ENCODE peak calls at places on chromosomes 7 and 10, in five cellular contexts. One of them, this sample, is unnamed. For H3K9me3, the result is how much of the 10 kb centered on the place peaks cover.

GRCh38 chr7:15839415-15840100 is 153.1 kb upstream of the MEOX2 start:
- DNase-seq in spleen: no peak
- DNase-seq in uterus: peak
- DNase-seq in hepatocyte: peak
- DNase-seq in fibroblast of lung: no peak
- DNase-seq in this sample: no peak

GRCh38 chr7:6160191-6160623 is 112.2 kb downstream of the CYTH3 start:
- DNase-seq in spleen: no peak
- DNase-seq in uterus: peak
- DNase-seq in hepatocyte: peak
- DNase-seq in fibroblast of lung: peak
- DNase-seq in this sample: peak

GRCh38 chr7:103981003-103981423 is 8.4 kb downstream of the RELN start:
- DNase-seq in spleen: no peak
- DNase-seq in uterus: no peak
- DNase-seq in hepatocyte: no peak
- DNase-seq in fibroblast of lung: no peak
- DNase-seq in this sample: no peak

GRCh38 chr7:133480868-133481267 is 228.0 kb downstream of the EXOC4 start:
- DNase-seq in spleen: no peak
- DNase-seq in uterus: no peak
- DNase-seq in hepatocyte: no peak
- DNase-seq in fibroblast of lung: no peak
- DNase-seq in this sample: no peak

GRCh38 chr10:27743736-27744477 is 1.7 kb downstream of the MKX start:
- DNase-seq in spleen: no peak
- DNase-seq in uterus: peak
- DNase-seq in hepatocyte: peak
- DNase-seq in fibroblast of lung: no peak
- DNase-seq in this sample: peak

GRCh38 chr7:56046728-56047445 is 4.4 kb downstream of the PSPH start:
- DNase-seq in spleen: no peak
- DNase-seq in uterus: no peak
- DNase-seq in hepatocyte: peak
- DNase-seq in fibroblast of lung: peak
- DNase-seq in this sample: peak

GRCh38 chr7:102321351-102322201 is 34.7 kb downstream of the SPDYE6 start:
- DNase-seq in spleen: peak
- DNase-seq in uterus: no peak
- DNase-seq in hepatocyte: peak
- DNase-seq in fibroblast of lung: no peak
- DNase-seq in this sample: peak

GRCh38 chr7:47819054-47819920 is 129.0 kb downstream of the PKD1L1 start:
- DNase-seq in spleen: no peak
- DNase-seq in uterus: peak
- DNase-seq in hepatocyte: peak
- DNase-seq in fibroblast of lung: peak
- DNase-seq in this sample: peak

GRCh38 chr7:130719550-130719949 is 14.5 kb downstream of the KLF14 start:
- DNase-seq in spleen: no peak
- DNase-seq in uterus: no peak
- DNase-seq in hepatocyte: no peak
- DNase-seq in fibroblast of lung: peak
- DNase-seq in this sample: no peak

GRCh38 chr10:74949843-74950765 is 123.7 kb downstream of the KAT6B start:
- DNase-seq in spleen: no peak
- DNase-seq in uterus: no peak
- DNase-seq in hepatocyte: no peak
- DNase-seq in fibroblast of lung: no peak
- DNase-seq in this sample: no peak

GRCh38 chr10:113058175-113058961 is 108.3 kb downstream of the TCF7L2 start:
- DNase-seq in spleen: no peak
- DNase-seq in uterus: peak
- DNase-seq in hepatocyte: peak
- DNase-seq in fibroblast of lung: peak
- DNase-seq in this sample: no peak

GRCh38 chr10:67115972-67116371 is 190.1 kb downstream of the LRRTM3 start:
- DNase-seq in spleen: no peak
- DNase-seq in uterus: no peak
- DNase-seq in hepatocyte: no peak
- DNase-seq in fibroblast of lung: peak
- DNase-seq in this sample: no peak

GRCh38 chr7:22729180-22729579 is 2.2 kb downstream of the IL6 start:
- DNase-seq in spleen: no peak
- DNase-seq in uterus: no peak
- DNase-seq in hepatocyte: no peak
- DNase-seq in fibroblast of lung: peak
- DNase-seq in this sample: no peak

GRCh38 chr10:17673517-17674051 is 29.6 kb downstream of the STAM start:
- DNase-seq in spleen: no peak
- DNase-seq in uterus: no peak
- DNase-seq in hepatocyte: peak
- DNase-seq in fibroblast of lung: peak
- DNase-seq in this sample: peak

GRCh38 chr10:115355162-115355760 is 262.1 kb downstream of the ATRNL1 start:
- DNase-seq in spleen: no peak
- DNase-seq in uterus: peak
- DNase-seq in hepatocyte: peak
- DNase-seq in fibroblast of lung: peak
- DNase-seq in this sample: peak

GRCh38 chr10:13684252-13684791 is 97.6 kb downstream of the PRPF18 start:
- DNase-seq in spleen: peak
- DNase-seq in uterus: peak
- DNase-seq in hepatocyte: no peak
- DNase-seq in fibroblast of lung: peak
- DNase-seq in this sample: no peak

GRCh38 chr7:83655951-83656556 is 7.1 kb upstream of the SEMA3E start:
- DNase-seq in spleen: no peak
- DNase-seq in uterus: no peak
- DNase-seq in hepatocyte: peak
- DNase-seq in fibroblast of lung: peak
- DNase-seq in this sample: no peak

GRCh38 chr7:137903382-137904169 is 56.8 kb upstream of the DGKI start:
- DNase-seq in spleen: peak
- DNase-seq in uterus: peak
- DNase-seq in hepatocyte: peak
- DNase-seq in fibroblast of lung: peak
- DNase-seq in this sample: peak

GRCh38 chr10:120172371-120172770 is 279.8 kb downstream of the SEC23IP start:
- DNase-seq in spleen: no peak
- DNase-seq in uterus: no peak
- DNase-seq in hepatocyte: peak
- DNase-seq in fibroblast of lung: peak
- DNase-seq in this sample: no peak

GRCh38 chr10:91804126-91804510 is 5.9 kb downstream of the TNKS2 start:
- DNase-seq in spleen: no peak
- DNase-seq in uterus: no peak
- DNase-seq in hepatocyte: no peak
- DNase-seq in fibroblast of lung: no peak
- DNase-seq in this sample: no peak

GRCh38 chr7:155865830-155866545 is 53.7 kb upstream of the SHH start:
- DNase-seq in spleen: peak
- DNase-seq in uterus: no peak
- DNase-seq in hepatocyte: no peak
- DNase-seq in fibroblast of lung: no peak
- DNase-seq in this sample: peak

GRCh38 chr10:95907454-95908253 is at the start of gene CC2D2B:
- DNase-seq in spleen: peak
- DNase-seq in uterus: peak
- DNase-seq in hepatocyte: peak
- DNase-seq in fibroblast of lung: peak
- DNase-seq in this sample: peak

GRCh38 chr10:104274762-104275721 is 6.1 kb downstream of the GSTO2 start:
- DNase-seq in spleen: peak
- DNase-seq in uterus: no peak
- DNase-seq in hepatocyte: peak
- DNase-seq in fibroblast of lung: no peak
- DNase-seq in this sample: no peak

GRCh38 chr10:60497364-60497763 is 107.7 kb upstream of the ANK3 start:
- DNase-seq in spleen: no peak
- DNase-seq in uterus: no peak
- DNase-seq in hepatocyte: no peak
- DNase-seq in fibroblast of lung: peak
- DNase-seq in this sample: no peak

GRCh38 chr10:44673245-44673999 is 237.7 kb upstream of the TMEM72 start:
- DNase-seq in spleen: no peak
- DNase-seq in uterus: no peak
- DNase-seq in hepatocyte: no peak
- DNase-seq in fibroblast of lung: no peak
- DNase-seq in this sample: no peak

GRCh38 chr10:11881477-11882417 is 58.6 kb downstream of the PROSER2 start:
- DNase-seq in spleen: no peak
- DNase-seq in uterus: no peak
- DNase-seq in hepatocyte: peak
- DNase-seq in fibroblast of lung: peak
- DNase-seq in this sample: peak

GRCh38 chr10:128373071-128373749 is 247.0 kb upstream of the MKI67 start:
- DNase-seq in spleen: no peak
- DNase-seq in uterus: no peak
- DNase-seq in hepatocyte: no peak
- DNase-seq in fibroblast of lung: no peak
- DNase-seq in this sample: no peak

GRCh38 chr7:42254217-42254616 is 17.2 kb upstream of the GLI3 start:
- DNase-seq in spleen: no peak
- DNase-seq in uterus: peak
- DNase-seq in hepatocyte: no peak
- DNase-seq in fibroblast of lung: no peak
- DNase-seq in this sample: no peak

GRCh38 chr10:112952282-112952991 is 2.4 kb downstream of the TCF7L2 start:
- DNase-seq in spleen: peak
- DNase-seq in uterus: no peak
- DNase-seq in hepatocyte: peak
- DNase-seq in fibroblast of lung: peak
- DNase-seq in this sample: peak

GRCh38 chr7:158489462-158490155 is 98.0 kb downstream of the PTPRN2 start:
- DNase-seq in spleen: peak
- DNase-seq in uterus: no peak
- DNase-seq in hepatocyte: no peak
- DNase-seq in fibroblast of lung: no peak
- DNase-seq in this sample: no peak

GRCh38 chr7:158484801-158485531 is 102.7 kb downstream of the PTPRN2 start:
- DNase-seq in spleen: no peak
- DNase-seq in uterus: no peak
- DNase-seq in hepatocyte: no peak
- DNase-seq in fibroblast of lung: no peak
- DNase-seq in this sample: no peak

GRCh38 chr7:158488225-158488889 is 99.3 kb downstream of the PTPRN2 start:
- DNase-seq in spleen: peak
- DNase-seq in uterus: no peak
- DNase-seq in hepatocyte: no peak
- DNase-seq in fibroblast of lung: no peak
- DNase-seq in this sample: no peak

GRCh38 chr7:158487546-158488224 is 99.9 kb downstream of the PTPRN2 start:
- DNase-seq in spleen: no peak
- DNase-seq in uterus: no peak
- DNase-seq in hepatocyte: no peak
- DNase-seq in fibroblast of lung: no peak
- DNase-seq in this sample: no peak

DNA sequence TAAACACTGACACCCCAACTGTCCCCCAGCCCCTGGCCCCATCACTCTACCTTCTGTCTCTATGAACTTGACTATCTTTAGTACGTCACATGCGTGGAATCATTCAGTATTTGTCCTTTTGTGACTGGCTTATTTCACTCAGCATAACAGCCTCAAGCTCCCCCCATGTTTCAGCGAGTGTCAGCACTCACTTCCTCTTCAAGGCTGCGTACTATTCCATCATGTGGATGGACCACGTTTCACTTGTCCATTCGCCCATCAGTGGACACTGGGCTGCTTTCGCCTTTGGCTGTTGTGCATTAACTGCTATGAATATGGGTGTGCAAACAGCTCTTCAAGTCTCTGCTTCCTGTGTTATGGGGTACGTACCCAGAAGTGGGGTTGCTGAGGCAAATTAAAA is 100.7 kb downstream of the PTPRN2 start:
- DNase-seq in spleen: no peak
- DNase-seq in uterus: no peak
- DNase-seq in hepatocyte: no peak
- DNase-seq in fibroblast of lung: no peak
- DNase-seq in this sample: no peak
- H3K9me3 ChIP-seq in spleen: under half
- H3K9me3 ChIP-seq in uterus: under half
- H3K9me3 ChIP-seq in hepatocyte: under half
- H3K9me3 ChIP-seq in fibroblast of lung: under half
- H3K9me3 ChIP-seq in this sample: under half

GRCh38 chr7:128244861-128245260 is 3.8 kb downstream of the LEP start:
- DNase-seq in spleen: no peak
- DNase-seq in uterus: no peak
- DNase-seq in hepatocyte: no peak
- DNase-seq in fibroblast of lung: no peak
- DNase-seq in this sample: no peak
- TF ChIP-seq CTCF in spleen: no peak
- TF ChIP-seq CTCF in uterus: no peak
- TF ChIP-seq CTCF in hepatocyte: no peak
- TF ChIP-seq CTCF in fibroblast of lung: no peak
- TF ChIP-seq CTCF in this sample: no peak

GRCh38 chr10:126165865-126166264 is 222.4 kb downstream of the ADAM12 start:
- DNase-seq in spleen: no peak
- DNase-seq in uterus: no peak
- DNase-seq in hepatocyte: no peak
- DNase-seq in fibroblast of lung: no peak
- DNase-seq in this sample: no peak
- H3K4me3 ChIP-seq in spleen: no peak
- H3K4me3 ChIP-seq in uterus: no peak
- H3K4me3 ChIP-seq in hepatocyte: no peak
- H3K4me3 ChIP-seq in fibroblast of lung: no peak
- H3K4me3 ChIP-seq in this sample: no peak

GRCh38 chr7:57210871-57211270 is 78.6 kb upstream of the ZNF479 start:
- DNase-seq in spleen: peak
- DNase-seq in uterus: no peak
- DNase-seq in hepatocyte: no peak
- DNase-seq in fibroblast of lung: no peak
- DNase-seq in this sample: no peak

GRCh38 chr7:57204411-57204811 is 72.2 kb upstream of the ZNF479 start:
- DNase-seq in spleen: peak
- DNase-seq in uterus: no peak
- DNase-seq in hepatocyte: no peak
- DNase-seq in fibroblast of lung: no peak
- DNase-seq in this sample: peak

GRCh38 chr7:57205000-57205399 is 72.8 kb upstream of the ZNF479 start:
- DNase-seq in spleen: peak
- DNase-seq in uterus: no peak
- DNase-seq in hepatocyte: no peak
- DNase-seq in fibroblast of lung: no peak
- DNase-seq in this sample: peak

GRCh38 chr7:57210212-57210611 is 78.0 kb upstream of the ZNF479 start:
- DNase-seq in spleen: peak
- DNase-seq in uterus: no peak
- DNase-seq in hepatocyte: no peak
- DNase-seq in fibroblast of lung: no peak
- DNase-seq in this sample: no peak

DNA sequence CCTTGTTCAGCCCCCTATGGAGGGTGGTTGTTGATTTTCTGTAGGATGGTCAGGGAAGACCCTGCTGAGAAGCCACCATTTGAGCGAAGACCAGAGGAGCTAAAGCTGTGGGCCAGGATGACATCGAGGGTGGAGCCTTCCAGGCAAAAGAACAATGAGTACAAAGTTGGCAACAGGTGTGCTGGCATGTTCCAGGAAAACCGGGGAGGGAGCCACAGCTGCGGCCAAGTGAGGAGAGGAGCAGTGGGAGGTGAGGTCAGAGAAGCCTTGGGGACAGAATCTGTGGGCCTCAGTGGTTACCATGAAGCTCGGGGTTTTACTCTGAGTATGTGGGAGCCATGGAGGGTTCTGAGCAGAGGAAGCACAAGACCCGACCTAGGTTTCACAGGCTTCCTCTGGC is 75.6 kb upstream of the ZNF479 start:
- DNase-seq in spleen: peak
- DNase-seq in uterus: no peak
- DNase-seq in hepatocyte: no peak
- DNase-seq in fibroblast of lung: no peak
- DNase-seq in this sample: no peak
- H3K9me3 ChIP-seq in spleen: half or more
- H3K9me3 ChIP-seq in uterus: under half
- H3K9me3 ChIP-seq in hepatocyte: under half
- H3K9me3 ChIP-seq in fibroblast of lung: under half
- H3K9me3 ChIP-seq in this sample: under half